ENCODE peak calls at places on chromosome 9, in four cellular contexts. X, W, K and L are unnamed samples.

GRCh38 chr9:86828631-86829030 is 118.7 kb downstream of the GAS1 start:
- DNase-seq in W (no peak), X (no peak), K (no peak), L (no peak)

GRCh38 chr9:10248890-10249289 is 363.9 kb downstream of the PTPRD start:
- DNase-seq in W (no peak), X (no peak), K (no peak), L (no peak)

GRCh38 chr9:114824130-114824529 is 18.3 kb upstream of the TNFSF15 start:
- DNase-seq in K (peak; percentile 28), W (no peak), X (no peak), L (peak; percentile 77)

GRCh38 chr9:89408628-89409101 is 89.2 kb downstream of the SEMA4D start:
- DNase-seq in W (no peak), K (no peak), X (no peak), L (no peak)

GRCh38 chr9:123176230-123176629 is 92.2 kb downstream of the STRBP start:
- DNase-seq in X (no peak), K (peak; percentile 56), W (no peak), L (no peak)

GRCh38 chr9:87786423-87786822 is 60.5 kb downstream of the CTSL start:
- DNase-seq in W (no peak), X (no peak), K (no peak), L (no peak)

GRCh38 chr9:81526587-81526986 is 162.8 kb downstream of the TLE1 start:
- DNase-seq in K (peak; percentile 91), W (no peak), X (no peak), L (peak; percentile 94)

GRCh38 chr9:134328841-134329575 is 2.8 kb downstream of the RXRA start:
- DNase-seq in K (peak; percentile 22), X (peak; percentile 84), W (no peak), L (peak; percentile 36)

GRCh38 chr9:76245518-76245917 is 148.7 kb downstream of the RFK start:
- DNase-seq in X (no peak), W (no peak), K (no peak), L (no peak)

GRCh38 chr9:81535542-81536241 is 153.7 kb downstream of the TLE1 start:
- DNase-seq in W (no peak), X (no peak), K (peak; percentile 93), L (peak; percentile 77)

GRCh38 chr9:22165144-22165543 is 156.0 kb upstream of the CDKN2B start:
- DNase-seq in W (no peak), X (no peak), K (peak; percentile 65), L (no peak)

GRCh38 chr9:119027901-119028699 is 341.1 kb downstream of the BRINP1 start:
- DNase-seq in W (no peak), X (no peak), K (no peak), L (no peak)

GRCh38 chr9:73152953-73153352 is 1.3 kb downstream of the ANXA1 start:
- DNase-seq in K (peak; percentile 43), X (no peak), W (no peak), L (no peak)

GRCh38 chr9:133949486-133950061 is 42.5 kb downstream of the VAV2 start:
- DNase-seq in W (no peak), X (no peak), K (no peak), L (no peak)

GRCh38 chr9:123445981-123446610 is 90.1 kb downstream of the CRB2 start:
- DNase-seq in X (no peak), W (no peak), K (no peak), L (no peak)

GRCh38 chr9:92978345-92978875 is 31.1 kb downstream of the FGD3 start:
- DNase-seq in X (no peak), W (no peak), K (no peak), L (no peak)

GRCh38 chr9:27715651-27716050 is 142.4 kb upstream of the C9orf72 start:
- DNase-seq in X (no peak), W (no peak), K (no peak), L (no peak)

GRCh38 chr9:6006968-6007769 is 8.3 kb downstream of the RANBP6 start:
- DNase-seq in W (peak; percentile 68), X (peak; percentile 97), K (peak; percentile 89), L (peak; percentile 93)

GRCh38 chr9:95023217-95024003 is 294.1 kb downstream of the FANCC start:
- DNase-seq in X (no peak), K (peak; percentile 82), W (no peak), L (peak; percentile 82)

GRCh38 chr9:124662561-124662960 is 108.5 kb downstream of the NR6A1 start:
- DNase-seq in W (no peak), X (no peak), K (no peak), L (no peak)

GRCh38 chr9:135184661-135185459 is 97.4 kb downstream of the OLFM1 start:
- DNase-seq in W (no peak), K (no peak), X (no peak), L (no peak)

GRCh38 chr9:118336167-118336951 is 632.2 kb downstream of the TLR4 start:
- DNase-seq in X (no peak), W (no peak), K (no peak), L (no peak)

GRCh38 chr9:114276908-114277821 is 45.7 kb upstream of the ORM1 start:
- DNase-seq in W (peak; percentile 8), K (peak; percentile 99), X (no peak), L (peak; percentile 94)

GRCh38 chr9:18075253-18075977 is 398.5 kb upstream of the ADAMTSL1 start:
- DNase-seq in K (no peak), X (peak; percentile 87), W (no peak), L (no peak)

GRCh38 chr9:123434619-123435240 is 78.7 kb downstream of the CRB2 start:
- DNase-seq in K (peak; percentile 2), X (no peak), W (no peak), L (peak; percentile 12)

GRCh38 chr9:33676746-33677505 is 118.4 kb upstream of the PRSS3 start:
- DNase-seq in W (no peak), X (peak; percentile 18), K (peak; percentile 55), L (no peak)

GRCh38 chr9:130290353-130291181 is 25.0 kb downstream of the HMCN2 start:
- DNase-seq in W (no peak), X (no peak), K (no peak), L (no peak)

GRCh38 chr9:98794802-98795201 is 1.6 kb downstream of the ANKS6 start:
- DNase-seq in W (no peak), K (no peak), X (no peak), L (no peak)
- H3K4me3 ChIP-seq in W (no peak overlapping the region), K (no peak overlapping the region), X (no peak overlapping the region), L (no peak overlapping the region)

GRCh38 chr9:98973546-98973921 is 29.8 kb downstream of the COL15A1 start:
- DNase-seq in W (no peak), X (no peak), K (no peak), L (no peak)

GRCh38 chr9:98974554-98974953 is 30.8 kb downstream of the COL15A1 start:
- DNase-seq in W (no peak), X (no peak), K (no peak), L (no peak)

GRCh38 chr9:98974106-98974505 is 30.4 kb downstream of the COL15A1 start:
- DNase-seq in W (no peak), X (no peak), K (no peak), L (no peak)

GRCh38 chr9:98975838-98976237 is 32.1 kb downstream of the COL15A1 start:
- DNase-seq in X (no peak), K (no peak), W (no peak), L (no peak)

GRCh38 chr9:98974994-98975712 is 31.4 kb downstream of the COL15A1 start:
- DNase-seq in W (peak; percentile 79), K (peak; percentile 65), X (peak; percentile 89), L (peak; percentile 77)
- H3K4me3 ChIP-seq in W (peak overlapping the region; percentile 20), K (no peak overlapping the region), X (no peak overlapping the region), L (peak overlapping the region; percentile 9)

DNA sequence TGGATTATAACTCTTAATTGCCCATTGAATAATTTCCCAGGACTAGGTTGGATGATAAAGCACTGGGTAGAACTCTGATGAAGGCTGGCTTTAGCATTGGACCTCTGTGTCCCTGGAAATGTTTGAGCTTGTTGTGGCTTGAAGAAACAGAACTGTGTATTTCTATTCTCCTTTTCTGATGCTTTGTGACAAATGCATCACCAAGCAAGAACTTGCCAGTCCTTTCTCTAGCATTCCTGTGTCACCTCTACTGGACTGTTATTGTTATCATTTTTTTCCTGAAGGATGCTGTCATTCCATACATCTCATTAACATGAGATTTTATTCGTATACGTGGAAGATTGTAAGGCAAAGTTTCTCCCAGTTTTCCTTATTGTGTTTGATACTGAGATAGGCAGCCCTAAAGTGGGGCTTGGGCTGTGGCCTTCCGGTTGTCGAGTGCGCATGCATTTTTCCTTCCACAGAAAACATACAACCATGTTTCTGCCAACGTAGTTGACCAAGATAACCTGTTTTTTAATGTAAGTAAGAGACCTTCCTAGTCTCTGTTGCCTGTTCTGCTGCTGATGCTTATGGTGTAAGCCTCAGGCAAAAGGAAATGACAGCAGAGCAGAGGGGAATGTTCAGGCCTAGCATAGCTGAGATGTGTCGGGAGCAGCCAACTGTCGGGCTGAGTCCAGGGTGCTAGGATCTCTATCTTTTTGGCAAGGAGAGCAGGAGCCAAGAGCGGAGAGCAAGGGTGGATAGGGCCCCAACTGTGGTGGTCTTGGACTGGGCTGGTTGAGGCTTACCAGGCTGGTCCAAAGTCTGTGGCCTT is 2.3 kb downstream of the NTRK2 start:
- DNase-seq in K (no peak), W (no peak), X (no peak), L (no peak)
- H3K4me3 ChIP-seq in K (no peak overlapping the region), W (peak overlapping the region; percentile 50), X (no peak overlapping the region), L (no peak overlapping the region)

GRCh38 chr9:14096182-14096922 is 217.6 kb downstream of the NFIB start:
- DNase-seq in K (peak; percentile 96), W (no peak), X (no peak), L (peak; percentile 88)
- H3K4me3 ChIP-seq in K (no peak overlapping the region), W (peak overlapping the region; percentile 4), X (no peak overlapping the region), L (peak overlapping the region; percentile 40)

DNA sequence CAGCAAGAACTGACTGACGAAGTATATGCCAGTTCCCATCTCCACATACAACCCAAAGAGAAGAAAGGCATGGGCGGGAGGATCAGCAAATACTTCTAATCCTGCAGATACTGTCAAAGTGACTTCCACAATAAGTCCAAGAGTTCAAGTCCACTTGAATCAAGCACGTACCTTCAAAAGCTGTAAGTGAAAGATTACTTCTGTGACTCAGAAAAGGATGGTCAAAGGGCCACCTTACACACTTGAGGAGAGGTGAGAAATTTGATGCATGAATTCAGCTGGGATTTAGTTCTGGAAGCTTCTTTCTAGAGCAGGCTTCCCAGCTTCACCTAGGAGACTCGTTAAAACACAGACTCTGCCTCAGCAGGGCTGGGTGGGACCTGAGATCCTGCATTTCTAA is 357.5 kb downstream of the GLIS3 start:
- DNase-seq in W (no peak), X (no peak), K (no peak), L (no peak)
- H3K4me3 ChIP-seq in W (no peak overlapping the region), X (no peak overlapping the region), K (no peak overlapping the region), L (no peak overlapping the region)